ENCODE peak calls at places on chromosomes 4 and X, in eight cellular contexts. W is A172; J is OCI-LY7; Q is effector memory CD8-positive, alpha-beta T cell; O is coronary artery; E is islet precursor cell; U is dorsolateral prefrontal cortex; K is IMR-90. N is an unnamed sample.

GRCh38 chrX:68894513-68895338 is 65.9 kb downstream of the EFNB1 start:
- DNase-seq in W (no peak), O (no peak), Q (no peak), K (peak; percentile 18), U (peak; percentile 58), J (no peak), E (peak; percentile 83), N (peak; percentile 35)

GRCh38 chr4:118058955-118059354 is 24.7 kb downstream of the NDST3 start:
- DNase-seq in W (no peak), O (no peak), K (no peak), E (no peak), Q (no peak), U (no peak), J (no peak), N (no peak)

GRCh38 chr4:124177647-124178425 is 534.7 kb downstream of the ANKRD50 start:
- DNase-seq in K (peak; percentile 91), J (no peak), E (no peak), W (peak; percentile 37), U (no peak), Q (no peak), O (no peak), N (no peak)

GRCh38 chrX:49226946-49227345 is 6.2 kb downstream of the CACNA1F start:
- DNase-seq in K (no peak), J (no peak), U (no peak), E (no peak), Q (no peak), O (no peak), W (no peak), N (no peak)

GRCh38 chr4:1366371-1367229 is 19.6 kb downstream of the UVSSA start:
- DNase-seq in W (no peak), K (no peak), E (no peak), Q (no peak), O (no peak), J (no peak), U (no peak), N (no peak)

GRCh38 chrX:13007519-13008188 is 32.7 kb downstream of the TMSB4X start:
- DNase-seq in K (peak; percentile 33), E (no peak), W (no peak), Q (no peak), U (no peak), O (no peak), J (no peak), N (no peak)

GRCh38 chr4:46730075-46730474 is 179.0 kb downstream of the COX7B2 start:
- DNase-seq in U (no peak), K (no peak), J (no peak), O (no peak), E (no peak), Q (no peak), W (no peak), N (no peak)

GRCh38 chrX:63658920-63659319 is 126.1 kb downstream of the ARHGEF9 start:
- DNase-seq in U (no peak), E (no peak), O (no peak), J (no peak), K (no peak), W (peak; percentile 3), Q (no peak), N (no peak)

GRCh38 chrX:129403974-129404669 is 119.2 kb downstream of the SMARCA1 start:
- DNase-seq in E (no peak), Q (no peak), U (no peak), K (no peak), J (no peak), O (no peak), W (no peak), N (no peak)

GRCh38 chrX:150731795-150732194 is 38.6 kb downstream of the MTMR1 start:
- DNase-seq in O (no peak), W (peak; percentile 78), U (peak; percentile 63), Q (no peak), E (no peak), K (peak; percentile 97), J (no peak), N (no peak)

GRCh38 chr4:39526810-39527295 is 386 bp downstream of the UGDH start:
- DNase-seq in Q (no peak), E (no peak), O (no peak), K (no peak), W (peak; percentile 26), J (peak; percentile 41), U (no peak), N (peak; percentile 23)

N was measured in posterior cingulate gyrus.